ENCODE peak calls at places on chromosomes 11 and 22, in seven cellular contexts. G is activated effector memory CD4-positive, alpha-beta T cell treated with Interleukin-2 at 50 U/mL for 16 hours; W is midbrain; U is cardiac fibroblast; C is activated T-cell treated with anti-CD3 and anti-CD28 coated beads, Interleukin-2, amount 50 U/mL, for 72 hours; X is T-helper 9 cell; S is EL. Y is an unnamed sample.

GRCh38 chr11:64890084-64890944 is 11.9 kb upstream of the EHD1 start:
- DNase-seq in U (no peak), S (no peak), G (no peak), X (no peak), C (no peak), W (no peak), Y (peak)

GRCh38 chr11:2471048-2471803 is 26.4 kb downstream of the KCNQ1 start:
- DNase-seq in C (no peak), S (no peak), U (no peak), G (no peak), W (no peak), X (no peak), Y (no peak)

GRCh38 chr22:25193548-25193947 is 6.1 kb upstream of the CRYBB3 start:
- DNase-seq in U (no peak), C (no peak), X (no peak), S (no peak), G (no peak), W (no peak), Y (no peak)

GRCh38 chr11:10931761-10932700 is 74.2 kb upstream of the ZBED5 start:
- DNase-seq in G (no peak), W (peak), C (peak), S (no peak), U (no peak), X (no peak), Y (no peak)

GRCh38 chr22:19127329-19128008 is 3.6 kb upstream of the TSSK2 start:
- DNase-seq in X (no peak), U (no peak), C (no peak), G (no peak), W (no peak), S (no peak), Y (no peak)

GRCh38 chr22:24583221-24583971 is 9.5 kb downstream of the LRRC75B start:
- DNase-seq in C (no peak), S (peak), X (no peak), G (no peak), U (peak), W (no peak), Y (no peak)

GRCh38 chr11:11324090-11324489 is 29.0 kb downstream of the CSNK2A3 start:
- DNase-seq in X (no peak), G (no peak), U (peak), W (no peak), S (no peak), C (no peak), Y (no peak)

GRCh38 chr11:69584160-69584559 is 56.8 kb upstream of the CCND1 start:
- DNase-seq in C (no peak), G (no peak), S (no peak), W (no peak), X (no peak), U (no peak), Y (no peak)

GRCh38 chr11:124863137-124863825 is 2.0 kb upstream of the ROBO3 start:
- DNase-seq in C (no peak), W (peak), S (peak), G (no peak), X (no peak), U (peak), Y (peak)

GRCh38 chr11:110147965-110148709 is 54.9 kb downstream of the ZC3H12C start:
- DNase-seq in C (no peak), S (peak), W (peak), U (peak), X (no peak), G (no peak), Y (no peak)

GRCh38 chr11:64715756-64716470 is 7.1 kb downstream of the NRXN2 start:
- DNase-seq in W (no peak), X (no peak), U (no peak), G (no peak), C (no peak), S (no peak), Y (no peak)

GRCh38 chr11:34525887-34526657 is 12.5 kb upstream of the ELF5 start:
- DNase-seq in U (no peak), C (no peak), G (no peak), W (no peak), S (no peak), X (no peak), Y (no peak)

GRCh38 chr11:33615751-33616150 is 84.9 kb downstream of the C11orf91 start:
- DNase-seq in C (no peak), W (no peak), U (no peak), X (no peak), S (no peak), G (no peak), Y (no peak)

GRCh38 chr11:46130286-46130937 is 9.2 kb upstream of the PHF21A start:
- DNase-seq in S (no peak), W (no peak), C (no peak), X (no peak), G (no peak), U (no peak), Y (no peak)

GRCh38 chr11:82895437-82896091 is 4.7 kb downstream of the PRCP start:
- DNase-seq in W (no peak), C (no peak), G (no peak), U (no peak), X (no peak), S (no peak), Y (no peak)

GRCh38 chr11:115081972-115082371 is 403.6 kb downstream of the NXPE2 start:
- DNase-seq in W (no peak), C (no peak), X (no peak), S (no peak), U (no peak), G (no peak), Y (no peak)

GRCh38 chr22:32615874-32616564 is 141.4 kb downstream of the FBXO7 start:
- DNase-seq in U (no peak), C (no peak), S (no peak), W (no peak), G (no peak), X (no peak), Y (no peak)

GRCh38 chr22:42685941-42686666 is 34.6 kb downstream of the A4GALT start:
- DNase-seq in W (no peak), X (no peak), G (no peak), U (no peak), C (no peak), S (no peak), Y (peak)

GRCh38 chr11:119196833-119197483 is 9.2 kb upstream of the CBL start:
- DNase-seq in X (peak), S (peak), W (peak), U (peak), G (peak), C (peak), Y (peak)

GRCh38 chr22:22673628-22674027 is 29.2 kb downstream of the GGTLC2 start:
- DNase-seq in X (no peak), C (no peak), S (no peak), U (no peak), G (no peak), W (no peak), Y (no peak)

GRCh38 chr22:24758164-24758799 is 16.2 kb downstream of the PIWIL3 start:
- DNase-seq in X (peak), S (peak), W (peak), G (peak), U (peak), C (peak), Y (peak)

GRCh38 chr11:121367434-121367833 is 74.9 kb downstream of the SC5D start:
- DNase-seq in X (no peak), S (peak), U (peak), C (peak), G (no peak), W (no peak), Y (peak)

GRCh38 chr11:132278801-132279574 is 908.6 kb downstream of the NTM start:
- DNase-seq in W (peak), U (peak), C (no peak), S (peak), G (no peak), X (no peak), Y (peak)

GRCh38 chr11:94178331-94178730 is 49.7 kb downstream of the PANX1 start:
- DNase-seq in S (no peak), G (no peak), W (no peak), C (no peak), U (no peak), X (no peak), Y (peak)

GRCh38 chr11:91396243-91397133 is 828.1 kb upstream of the FAT3 start:
- DNase-seq in U (peak), X (no peak), G (no peak), S (no peak), W (no peak), C (no peak), Y (peak)

GRCh38 chr11:112795142-112795815 is 165.9 kb upstream of the NCAM1 start:
- DNase-seq in C (peak), W (no peak), S (peak), X (no peak), G (no peak), U (peak), Y (peak)

GRCh38 chr11:59184876-59185275 is 12.9 kb downstream of the DTX4 start:
- DNase-seq in W (no peak), X (no peak), S (no peak), U (no peak), C (no peak), G (no peak), Y (no peak)

GRCh38 chr11:102382384-102382783 is 35.4 kb downstream of the BIRC2 start:
- DNase-seq in G (no peak), W (no peak), C (no peak), U (no peak), S (no peak), X (no peak), Y (no peak)

GRCh38 chr22:20953668-20954500 is 13.2 kb upstream of the AIFM3 start:
- DNase-seq in G (no peak), X (no peak), C (no peak), W (no peak), S (peak), U (peak), Y (no peak)

GRCh38 chr22:46004105-46004866 is 27.3 kb upstream of the WNT7B start:
- DNase-seq in X (no peak), G (no peak), C (no peak), W (no peak), U (no peak), S (no peak), Y (no peak)

GRCh38 chr11:119684361-119685072 is 44.5 kb downstream of the NECTIN1 start:
- DNase-seq in W (no peak), X (no peak), S (peak), U (peak), C (no peak), G (no peak), Y (no peak)

GRCh38 chr11:121839821-121840220 is 276.2 kb downstream of the BLID start:
- DNase-seq in X (no peak), S (peak), C (no peak), U (peak), G (no peak), W (no peak), Y (no peak)

GRCh38 chr22:40281717-40282116 is 64.6 kb upstream of the ADSL start:
- DNase-seq in S (no peak), C (no peak), G (no peak), X (no peak), W (no peak), U (no peak), Y (no peak)

GRCh38 chr22:29200901-29201300 is 4.8 kb upstream of the EMID1 start:
- DNase-seq in C (no peak), S (no peak), W (no peak), G (no peak), X (no peak), U (no peak), Y (no peak)

GRCh38 chr22:37330200-37331033 is 48.1 kb downstream of the CYTH4 start:
- DNase-seq in C (peak), X (no peak), S (peak), U (peak), G (no peak), W (peak), Y (peak)